ENCODE peak calls at places on chromosomes 3 and 15, in ten cellular contexts. V is sigmoid colon; M is breast epithelium; H is uterus; I is right atrium auricular region; K is HCT116; O is HepG2; J is Panc1; X is CD4-positive, alpha-beta T cell; U is SJCRH30. L is an unnamed sample.

GRCh38 chr15:60000113-60000823 is 3.8 kb upstream of the FOXB1 start:
- DNase-seq in V (no peak), M (no peak), H (no peak), I (no peak), K (no peak), O (no peak), J (no peak), X (peak; percentile 16), U (peak; percentile 41), L (no peak)

GRCh38 chr3:146896711-146897110 is 291.6 kb upstream of the PLSCR5 start:
- DNase-seq in V (no peak), M (no peak), H (no peak), I (no peak), K (no peak), O (no peak), J (no peak), X (no peak), U (no peak), L (no peak)

GRCh38 chr3:20046556-20046955 is 6.3 kb downstream of the KAT2B start:
- DNase-seq in V (no peak), M (no peak), H (no peak), I (no peak), K (no peak), O (no peak), J (no peak), X (no peak), U (no peak), L (no peak)

GRCh38 chr3:46845397-46845859 is 17.8 kb downstream of the MYL3 start:
- DNase-seq in V (peak; percentile 92), M (peak; percentile 70), H (peak; percentile 84), I (peak; percentile 84), K (no peak), O (no peak), J (no peak), X (no peak), U (peak; percentile 88), L (no peak)

GRCh38 chr3:151443583-151443982 is 17.3 kb downstream of the IGSF10 start:
- DNase-seq in V (no peak), M (no peak), H (no peak), I (no peak), K (no peak), O (no peak), J (no peak), X (no peak), U (peak; percentile 26), L (no peak)

GRCh38 chr15:74340139-74340538 is 27.3 kb downstream of the CYP11A1 start:
- DNase-seq in V (peak; percentile 61), M (no peak), H (no peak), I (no peak), K (no peak), O (no peak), J (no peak), X (no peak), U (no peak), L (no peak)

GRCh38 chr15:77122576-77122975 is 51.7 kb upstream of the TSPAN3 start:
- DNase-seq in V (no peak), M (no peak), H (no peak), I (no peak), K (no peak), O (no peak), J (no peak), X (no peak), U (no peak), L (no peak)

GRCh38 chr15:80698636-80699035 is 3.5 kb downstream of the ABHD17C start:
- DNase-seq in V (no peak), M (no peak), H (no peak), I (no peak), K (no peak), O (no peak), J (no peak), X (no peak), U (no peak), L (no peak)

GRCh38 chr15:98774756-98775497 is 126.6 kb downstream of the IGF1R start:
- DNase-seq in V (no peak), M (no peak), H (no peak), I (no peak), K (no peak), O (peak; percentile 35), J (no peak), X (no peak), U (no peak), L (no peak)

GRCh38 chr15:98775498-98776230 is 127.3 kb downstream of the IGF1R start:
- DNase-seq in V (no peak), M (no peak), H (no peak), I (no peak), K (no peak), O (no peak), J (no peak), X (no peak), U (no peak), L (no peak)

GRCh38 chr15:98777426-98777825 is 129.1 kb downstream of the IGF1R start:
- DNase-seq in V (no peak), M (no peak), H (no peak), I (no peak), K (no peak), O (no peak), J (no peak), X (no peak), U (no peak), L (no peak)

GRCh38 chr15:98778263-98778959 is 130.1 kb downstream of the IGF1R start:
- DNase-seq in V (no peak), M (no peak), H (no peak), I (no peak), K (no peak), O (no peak), J (no peak), X (no peak), U (no peak), L (no peak)

DNA sequence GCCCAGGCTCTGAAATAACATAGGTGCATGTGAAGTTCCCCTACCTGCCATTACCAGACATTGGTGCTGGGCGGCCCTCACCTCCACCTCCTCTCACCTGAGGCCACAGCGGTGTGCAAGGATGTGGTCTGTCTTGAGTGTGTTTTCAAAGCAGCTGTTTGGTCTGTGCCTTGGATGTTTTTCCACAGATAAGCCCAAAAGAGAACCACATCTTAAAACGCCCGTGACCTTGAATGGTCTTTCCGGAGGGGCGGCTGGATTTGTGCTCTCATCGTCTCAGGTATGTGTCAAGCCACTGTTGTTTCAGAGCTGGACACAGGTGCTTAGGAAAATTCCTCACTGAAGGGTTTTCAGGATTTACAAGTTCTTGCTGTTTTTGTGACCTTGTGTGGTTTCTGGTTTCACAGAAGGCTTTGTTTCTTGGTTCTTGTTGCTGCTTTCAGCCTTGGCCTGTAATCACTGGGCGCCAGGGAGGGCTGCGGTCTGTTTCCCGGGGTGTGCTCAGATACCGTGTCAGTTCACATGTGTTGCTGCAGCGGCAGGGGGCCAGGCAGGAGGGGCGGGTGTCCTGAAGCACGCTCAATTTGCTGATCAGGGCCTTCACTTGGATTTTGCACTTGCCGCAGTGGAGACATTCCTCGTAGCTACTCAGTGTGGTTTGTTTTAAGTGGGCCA is 128.4 kb downstream of the IGF1R start:
- DNase-seq in V (no peak), M (peak; percentile 71), H (peak; percentile 44), I (no peak), K (no peak), O (peak; percentile 78), J (no peak), X (no peak), U (peak; percentile 92), L (no peak)
- H3K27ac ChIP-seq in V (peak overlapping the region; percentile 67), M (peak overlapping the region; percentile 85), H (peak overlapping the region; percentile 10), I (peak overlapping the region; percentile 61), K (no peak overlapping the region), O (peak overlapping the region; percentile 45), J (peak overlapping the region; percentile 41), X (no peak overlapping the region), U (peak overlapping the region; percentile 36), L (peak overlapping the region; percentile 39)

GRCh38 chr3:5036536-5036833 is 57.2 kb downstream of the BHLHE40 start:
- DNase-seq in V (no peak), M (no peak), H (no peak), I (no peak), K (no peak), O (no peak), J (no peak), X (no peak), U (no peak), L (no peak)

GRCh38 chr3:5037828-5038227 is 58.6 kb downstream of the BHLHE40 start:
- DNase-seq in V (no peak), M (no peak), H (no peak), I (no peak), K (no peak), O (no peak), J (no peak), X (no peak), U (no peak), L (no peak)

GRCh38 chr3:5035692-5036535 is 56.7 kb downstream of the BHLHE40 start:
- DNase-seq in V (no peak), M (no peak), H (no peak), I (no peak), K (no peak), O (no peak), J (no peak), X (no peak), U (no peak), L (no peak)

GRCh38 chr3:5038243-5038642 is 59.0 kb downstream of the BHLHE40 start:
- DNase-seq in V (no peak), M (no peak), H (no peak), I (no peak), K (no peak), O (no peak), J (no peak), X (no peak), U (no peak), L (no peak)

GRCh38 chr3:5036858-5037257 is 57.6 kb downstream of the BHLHE40 start:
- DNase-seq in V (no peak), M (no peak), H (no peak), I (no peak), K (no peak), O (no peak), J (no peak), X (no peak), U (no peak), L (no peak)
- H3K27ac ChIP-seq in V (no peak overlapping the region), M (no peak overlapping the region), H (no peak overlapping the region), I (no peak overlapping the region), K (no peak overlapping the region), O (no peak overlapping the region), J (no peak overlapping the region), X (no peak overlapping the region), U (no peak overlapping the region), L (no peak overlapping the region)

GRCh38 chr3:65955792-65956477 is 82.8 kb downstream of the MAGI1 start:
- DNase-seq in V (no peak), M (no peak), H (no peak), I (no peak), K (peak; percentile 77), O (peak; percentile 93), J (no peak), X (no peak), U (no peak), L (no peak)
- H3K27ac ChIP-seq in V (no peak overlapping the region), M (peak overlapping the region; percentile 95), H (peak overlapping the region; percentile 31), I (no peak overlapping the region), K (peak overlapping the region; percentile 82), O (peak overlapping the region; percentile 78), J (no peak overlapping the region), X (no peak overlapping the region), U (no peak overlapping the region), L (no peak overlapping the region)

DNA sequence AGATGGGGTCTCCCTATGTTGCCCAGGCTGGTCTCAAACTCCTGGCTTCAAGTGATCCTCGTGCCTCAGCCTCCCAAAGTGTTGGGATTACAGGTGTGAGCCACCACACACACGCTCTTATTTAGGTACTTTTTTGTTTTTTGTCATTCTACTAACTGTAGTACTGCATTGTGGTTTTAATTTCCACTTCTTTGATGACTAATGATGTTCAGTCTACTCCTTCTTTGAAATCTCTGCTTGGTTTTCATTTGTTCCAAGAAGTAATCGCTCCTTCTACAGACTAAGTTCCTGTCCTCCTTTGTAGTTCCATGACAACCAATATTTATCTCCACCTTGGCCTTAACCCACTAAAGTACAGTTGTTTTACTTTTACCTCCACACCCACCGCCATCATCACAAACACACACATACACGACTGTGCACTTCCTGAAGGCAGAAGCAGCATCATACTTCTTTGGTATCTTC is 529 bp upstream of the DLEC1 start:
- DNase-seq in V (no peak), M (no peak), H (no peak), I (no peak), K (no peak), O (no peak), J (no peak), X (no peak), U (no peak), L (no peak)
- H3K27ac ChIP-seq in V (no peak overlapping the region), M (no peak overlapping the region), H (no peak overlapping the region), I (no peak overlapping the region), K (no peak overlapping the region), O (no peak overlapping the region), J (no peak overlapping the region), X (peak overlapping the region; percentile 76), U (no peak overlapping the region), L (no peak overlapping the region)